ENCODE peak calls at places on chromosomes 6 and 20, in six cellular contexts. T, X, D, P, F and G are unnamed samples.

GRCh38 chr6:53926505-53926904 is 131.7 kb downstream of the LRRC1 start:
- DNase-seq in F (no peak), X (no peak), D (no peak), T (no peak), P (no peak), G (peak)

GRCh38 chr6:82906489-82906888 is 159.2 kb downstream of the UBE3D start:
- DNase-seq in P (no peak), T (no peak), F (peak), D (no peak), X (no peak), G (peak)

GRCh38 chr6:17045581-17046322 is 56.1 kb upstream of the STMND1 start:
- DNase-seq in X (no peak), F (no peak), P (no peak), D (no peak), T (no peak), G (peak)

GRCh38 chr20:62670156-62670555 is 27.9 kb downstream of the SLCO4A1 start:
- DNase-seq in T (no peak), X (no peak), F (no peak), D (no peak), P (no peak), G (no peak)

GRCh38 chr6:139846538-139847321 is 472.3 kb upstream of the CITED2 start:
- DNase-seq in D (no peak), T (no peak), X (no peak), F (peak), P (no peak), G (no peak)

GRCh38 chr6:145798530-145798929 is 16.1 kb downstream of the FBXO30 start:
- DNase-seq in X (no peak), P (no peak), D (no peak), F (no peak), T (no peak), G (peak)

GRCh38 chr6:93423542-93423941 is 4.2 kb upstream of the EPHA7 start:
- DNase-seq in F (peak), T (peak), X (no peak), P (no peak), D (no peak), G (peak)

GRCh38 chr20:48075591-48076174 is 290.4 kb upstream of the SULF2 start:
- DNase-seq in F (peak), D (no peak), X (no peak), T (no peak), P (no peak), G (no peak)

GRCh38 chr6:9523462-9523861 is 891.4 kb downstream of the TFAP2A start:
- DNase-seq in X (no peak), D (no peak), F (no peak), T (no peak), P (no peak), G (peak)

GRCh38 chr6:140101367-140101766 is 726.9 kb upstream of the CITED2 start:
- DNase-seq in F (no peak), T (no peak), P (no peak), D (no peak), X (no peak), G (no peak)

GRCh38 chr6:28081486-28081751 is 1.1 kb downstream of the ZNF165 start:
- DNase-seq in X (no peak), P (no peak), D (peak), T (no peak), F (peak), G (no peak)

GRCh38 chr6:133590196-133590595 is 298.7 kb upstream of the TCF21 start:
- DNase-seq in P (peak), X (no peak), D (no peak), T (no peak), F (no peak), G (no peak)

GRCh38 chr6:72616406-72617015 is 5.4 kb upstream of the KCNQ5 start:
- DNase-seq in X (no peak), D (no peak), T (peak), F (peak), P (no peak), G (peak)

GRCh38 chr20:7359739-7360138 is 580.5 kb downstream of the HAO1 start:
- DNase-seq in X (no peak), T (no peak), F (no peak), D (no peak), P (no peak), G (no peak)

GRCh38 chr20:34949120-34949519 is 6.5 kb downstream of the GSS start:
- DNase-seq in F (no peak), X (no peak), D (no peak), P (no peak), T (no peak), G (no peak)

GRCh38 chr20:51492167-51493092 is 50.1 kb downstream of the NFATC2 start:
- DNase-seq in D (no peak), X (peak), T (no peak), P (no peak), F (no peak), G (peak)

GRCh38 chr20:47196091-47197081 is 160.1 kb downstream of the ZMYND8 start:
- DNase-seq in D (peak), X (peak), F (peak), T (peak), P (peak), G (peak)

GRCh38 chr20:544153-544725 is 649 bp upstream of the CSNK2A1 start:
- DNase-seq in D (no peak), T (no peak), F (no peak), P (no peak), X (no peak), G (no peak)

GRCh38 chr6:36118550-36119107 is 11.7 kb upstream of the MAPK13 start:
- DNase-seq in X (peak), F (peak), P (no peak), D (no peak), T (peak), G (no peak)

GRCh38 chr6:72826033-72826432 is 204.2 kb downstream of the KCNQ5 start:
- DNase-seq in F (no peak), P (no peak), D (no peak), X (no peak), T (no peak), G (peak)

GRCh38 chr6:116349216-116349615 is 21.5 kb upstream of the DSE start:
- DNase-seq in T (no peak), D (no peak), F (no peak), X (no peak), P (no peak), G (no peak)

GRCh38 chr6:85096976-85097375 is 332.6 kb upstream of the TBX18 start:
- DNase-seq in F (peak), X (no peak), D (no peak), T (no peak), P (no peak), G (no peak)

GRCh38 chr6:166955865-166956443 is 396 bp downstream of the RNASET2 start:
- DNase-seq in F (peak), D (no peak), P (peak), T (no peak), X (no peak), G (no peak)

GRCh38 chr6:131923356-131923755 is 27.8 kb downstream of the CCN2 start:
- DNase-seq in X (peak), F (peak), D (no peak), T (peak), P (no peak), G (peak)

GRCh38 chr6:108562503-108562993 is 1.8 kb downstream of the FOXO3 start:
- DNase-seq in X (peak), F (peak), D (no peak), T (peak), P (peak), G (peak)

GRCh38 chr20:33408716-33409654 is 7.7 kb upstream of the CDK5RAP1 start:
- DNase-seq in X (no peak), D (peak), F (peak), T (no peak), P (no peak), G (no peak)

GRCh38 chr6:26222587-26222986 is 135.4 kb downstream of the HFE start:
- DNase-seq in D (no peak), X (no peak), P (no peak), F (no peak), T (no peak), G (no peak)

GRCh38 chr20:41428285-41428684 is 61.7 kb upstream of the EMILIN3 start:
- DNase-seq in P (peak), X (peak), D (no peak), F (peak), T (peak), G (no peak)

GRCh38 chr20:37007898-37008649 is 56.6 kb upstream of the SAMHD1 start:
- DNase-seq in X (no peak), F (peak), D (no peak), P (no peak), T (peak), G (peak)

DNA sequence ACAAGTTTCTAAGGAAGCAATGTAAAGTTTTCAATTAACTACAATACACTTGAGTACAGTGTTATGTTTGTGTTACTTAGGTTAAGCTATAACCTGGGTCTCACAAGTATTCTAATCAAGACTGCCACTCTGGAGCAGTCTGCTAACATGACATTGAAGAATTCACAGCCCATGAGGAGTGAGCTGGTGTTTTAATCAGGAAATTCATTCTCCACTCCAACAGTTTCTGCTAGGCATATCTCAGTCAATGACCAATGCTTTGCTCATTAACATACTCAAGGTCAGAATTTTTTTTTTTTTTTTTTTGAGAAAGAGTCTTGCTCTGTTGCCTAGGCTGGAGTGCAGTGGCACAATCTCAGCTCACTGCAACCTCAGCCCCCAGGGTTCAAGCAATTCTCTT is 59.6 kb upstream of the SAMHD1 start:
- DNase-seq in F (no peak), X (no peak), P (no peak), D (no peak), T (no peak), G (no peak)
- TF ChIP-seq MYC in F (no peak), X (no peak), P (no peak), D (no peak), T (no peak), G (no peak)

GRCh38 chr6:168087436-168088160 is 8.6 kb upstream of the FRMD1 start:
- DNase-seq in F (no peak), P (no peak), D (no peak), X (no peak), T (no peak), G (no peak)
- TF ChIP-seq MYC in F (no peak), P (no peak), D (no peak), X (no peak), T (no peak), G (no peak)

GRCh38 chr6:32838114-32838958 is at the start of gene TAP2:
- DNase-seq in F (peak), D (no peak), T (peak), P (peak), X (peak), G (peak)
- TF ChIP-seq MYC in F (peak), D (no peak), T (peak), P (no peak), X (peak), G (peak)

GRCh38 chr6:15313367-15313766 is 67.5 kb downstream of the JARID2 start:
- DNase-seq in F (no peak), T (no peak), P (no peak), X (no peak), D (no peak), G (no peak)

GRCh38 chr6:15310680-15311079 is 64.8 kb downstream of the JARID2 start:
- DNase-seq in T (no peak), P (no peak), D (no peak), X (no peak), F (no peak), G (no peak)

GRCh38 chr6:15308445-15309213 is 62.8 kb downstream of the JARID2 start:
- DNase-seq in P (no peak), X (no peak), T (no peak), D (no peak), F (peak), G (peak)

GRCh38 chr6:15309611-15310283 is 63.9 kb downstream of the JARID2 start:
- DNase-seq in P (no peak), F (no peak), T (no peak), X (no peak), D (no peak), G (no peak)

GRCh38 chr6:15312500-15312899 is 66.6 kb downstream of the JARID2 start:
- DNase-seq in P (no peak), F (no peak), D (no peak), T (no peak), X (no peak), G (peak)
- TF ChIP-seq MYC in P (no peak), F (no peak), D (no peak), T (no peak), X (no peak), G (no peak)

GRCh38 chr6:33010356-33010755 is 965 bp upstream of the HLA-DOA start:
- DNase-seq in T (no peak), X (no peak), D (no peak), F (no peak), P (no peak), G (no peak)

GRCh38 chr6:33004940-33005339 is 4.5 kb downstream of the HLA-DOA start:
- DNase-seq in T (no peak), X (no peak), D (no peak), F (no peak), P (no peak), G (no peak)

GRCh38 chr6:33007831-33008395 is 1.5 kb downstream of the HLA-DOA start:
- DNase-seq in X (no peak), T (no peak), F (no peak), P (no peak), D (no peak), G (no peak)

GRCh38 chr6:33013608-33014007 is 4.2 kb upstream of the HLA-DOA start:
- DNase-seq in P (no peak), X (no peak), F (no peak), D (no peak), T (no peak), G (no peak)

GRCh38 chr6:33008944-33009861 is at the start of gene HLA-DOA:
- DNase-seq in D (peak), F (peak), T (no peak), X (peak), P (no peak), G (peak)
- TF ChIP-seq MYC in D (no peak), F (no peak), T (no peak), X (no peak), P (no peak), G (no peak)

DNA sequence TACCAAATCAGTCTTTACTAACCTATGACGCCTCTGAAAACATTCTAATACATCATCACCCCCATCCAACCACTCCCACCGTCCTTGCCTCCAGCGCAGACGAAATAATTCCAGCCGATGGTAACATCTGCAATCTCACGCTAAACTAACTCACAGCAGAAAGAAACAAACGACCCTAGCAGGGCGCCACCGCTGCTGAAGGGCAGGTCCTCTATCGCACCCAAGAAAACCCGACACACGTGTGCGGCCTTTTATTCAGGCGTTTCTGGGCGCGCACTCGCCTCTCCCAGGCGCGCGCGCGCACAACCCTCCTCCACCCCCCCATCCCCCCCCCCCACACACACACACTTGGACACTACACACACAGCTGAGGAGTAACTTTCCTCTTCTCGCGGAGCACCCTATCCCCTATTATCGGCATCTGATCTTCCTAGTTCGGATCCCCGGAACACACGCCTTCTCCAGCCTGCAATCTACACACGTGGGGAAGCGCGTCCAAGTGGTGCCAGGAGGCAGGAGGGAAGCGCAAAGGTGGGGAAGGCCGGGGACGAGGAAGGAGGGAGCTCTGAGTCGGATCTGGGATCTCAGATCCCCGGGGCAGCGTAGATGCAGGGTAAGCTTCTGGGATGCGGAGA is 1.4 kb downstream of the GFOD1 start:
- DNase-seq in F (peak), X (peak), P (peak), T (peak), D (no peak), G (peak)
- TF ChIP-seq MYC in F (no peak), X (peak), P (peak), T (peak), D (no peak), G (no peak)

DNA sequence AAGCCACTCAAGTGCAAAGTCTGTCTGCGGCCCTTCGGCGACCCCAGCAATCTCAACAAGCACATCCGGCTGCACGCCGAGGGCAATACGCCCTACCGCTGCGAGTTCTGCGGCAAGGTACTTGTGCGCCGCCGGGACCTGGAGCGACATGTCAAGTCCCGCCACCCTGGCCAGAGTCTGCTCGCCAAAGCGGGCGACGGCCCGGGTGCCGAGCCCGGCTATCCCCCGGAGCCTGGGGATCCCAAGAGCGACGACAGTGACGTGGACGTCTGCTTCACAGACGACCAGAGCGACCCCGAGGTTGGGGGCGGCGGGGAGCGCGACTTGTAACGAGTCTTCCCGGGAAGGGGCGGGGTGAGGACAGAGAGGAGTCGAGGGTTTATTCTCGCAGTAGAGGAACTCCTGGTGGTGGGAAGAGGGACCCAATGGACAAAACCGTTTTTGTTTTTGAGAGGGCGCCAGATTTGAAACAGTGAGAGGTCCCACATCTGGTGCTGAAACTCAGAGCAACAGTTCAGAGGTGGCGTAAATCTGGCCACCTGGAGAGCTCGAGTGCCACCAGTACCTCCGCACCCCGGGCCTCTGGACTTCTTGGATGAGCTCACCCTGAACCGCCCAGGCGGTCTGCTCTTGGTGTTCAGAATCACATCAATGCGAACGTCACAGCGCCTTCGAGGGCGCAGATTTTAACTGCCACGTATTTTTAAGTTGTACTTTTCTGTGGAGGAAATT is 8.0 kb downstream of the PRDM13 start:
- DNase-seq in P (peak), T (no peak), F (peak), D (no peak), X (no peak), G (no peak)
- TF ChIP-seq MYC in P (no peak), T (no peak), F (no peak), D (no peak), X (no peak), G (no peak)

GRCh38 chr6:3022765-3023662 is 23.3 kb downstream of the NQO2 start:
- DNase-seq in F (peak), X (no peak), D (no peak), P (no peak), T (no peak), G (no peak)
- TF ChIP-seq MYC in F (peak), X (peak), D (no peak), P (no peak), T (no peak), G (no peak)

DNA sequence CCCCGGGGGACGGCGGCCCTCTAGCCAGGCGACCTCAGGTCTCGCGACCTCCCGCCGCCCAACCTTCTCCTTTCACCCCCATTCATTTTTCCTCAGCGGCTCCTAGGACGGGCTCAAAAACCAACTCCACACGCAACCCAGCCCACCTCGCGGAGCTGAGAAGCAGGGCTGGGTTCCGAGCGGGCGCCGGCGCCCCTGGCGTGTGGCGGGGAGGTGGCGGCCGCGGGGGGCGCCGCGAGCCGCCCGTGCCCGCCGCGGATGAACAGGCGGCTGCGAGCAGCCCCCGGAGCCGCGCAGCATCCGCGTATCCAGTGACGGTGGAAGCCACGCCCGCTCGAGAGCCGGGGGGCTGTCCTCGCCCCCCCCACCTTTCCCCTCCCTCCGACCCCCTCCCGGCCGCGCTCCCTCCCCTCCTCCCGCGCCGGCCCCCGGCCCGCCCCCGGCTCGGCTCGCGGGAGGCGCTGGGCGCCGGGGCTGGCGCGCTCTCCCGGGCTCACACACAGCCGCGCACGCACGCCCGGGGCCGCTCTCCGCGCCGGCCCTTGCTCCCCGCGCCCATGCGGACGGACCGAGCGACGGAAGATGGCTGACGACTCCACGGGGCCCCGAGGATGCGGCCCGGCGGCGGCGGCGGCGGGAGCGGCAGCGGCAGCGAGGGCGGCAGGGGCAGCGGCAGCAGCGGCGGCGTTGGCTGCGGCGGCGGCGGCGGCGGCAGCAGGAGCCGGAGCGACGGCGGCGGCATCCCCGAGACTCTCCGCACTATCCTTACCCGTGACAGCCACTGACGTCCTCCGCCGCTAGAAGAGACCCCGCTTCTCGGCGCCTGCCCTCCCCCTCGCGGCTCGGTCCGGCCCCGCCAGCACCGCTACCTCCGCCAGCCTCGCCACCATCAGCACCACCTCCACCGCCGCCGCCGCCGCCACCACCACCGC is at the start of gene SOBP:
- DNase-seq in F (peak), X (peak), T (peak), P (peak), D (no peak), G (peak)
- TF ChIP-seq MYC in F (no peak), X (no peak), T (peak), P (no peak), D (no peak), G (no peak)